ENCODE peak calls at places on chromosomes 5 and 9, in eight cellular contexts. W, T, X, S, J, H, Z and K are unnamed samples.

GRCh38 chr5:180088561-180088960 is 17.0 kb upstream of the RNF130 start:
- DNase-seq in Z (no peak), X (no peak), J (no peak), W (no peak), T (no peak), S (no peak), H (no peak), K (no peak)

GRCh38 chr9:115114541-115114940 is 3.4 kb downstream of the TNC start:
- DNase-seq in S (no peak), W (no peak), J (no peak), T (no peak), H (no peak), Z (no peak), X (no peak), K (no peak)

GRCh38 chr5:11027660-11028059 is 266.6 kb upstream of the DAP start:
- DNase-seq in H (no peak), T (no peak), J (no peak), X (no peak), Z (no peak), S (no peak), W (no peak), K (peak; percentile 82)

GRCh38 chr5:115709585-115709984 is 83.7 kb upstream of the TMED7 start:
- DNase-seq in S (no peak), W (no peak), T (no peak), J (no peak), H (no peak), X (peak; percentile 11), Z (no peak), K (no peak)

GRCh38 chr5:95870105-95870672 is 47.7 kb upstream of the GLRX start:
- DNase-seq in W (no peak), J (no peak), S (no peak), T (no peak), Z (peak; percentile 44), H (no peak), X (no peak), K (no peak)

GRCh38 chr5:90015584-90016018 is 394.0 kb downstream of the CETN3 start:
- DNase-seq in S (no peak), W (no peak), Z (no peak), X (no peak), H (no peak), T (no peak), J (peak; percentile 18), K (no peak)

GRCh38 chr9:35510745-35511428 is 21.0 kb downstream of the RUSC2 start:
- DNase-seq in W (peak; percentile 79), J (peak; percentile 86), T (no peak), Z (no peak), H (no peak), X (peak; percentile 71), S (peak; percentile 84), K (no peak)

GRCh38 chr5:1008451-1009358 is at the start of gene NKD2:
- DNase-seq in J (no peak), X (peak; percentile 37), S (peak; percentile 25), T (no peak), W (peak; percentile 75), H (no peak), Z (no peak), K (no peak)

GRCh38 chr5:170885779-170886178 is 24.0 kb downstream of the RANBP17 start:
- DNase-seq in J (no peak), H (no peak), Z (no peak), S (no peak), W (no peak), X (no peak), T (no peak), K (no peak)

GRCh38 chr9:35726876-35727438 is 5.0 kb downstream of the TLN1 start:
- DNase-seq in Z (no peak), T (no peak), X (no peak), H (peak; percentile 64), J (no peak), W (no peak), S (no peak), K (no peak)

GRCh38 chr5:5203441-5203840 is 63.3 kb downstream of the ADAMTS16 start:
- DNase-seq in X (no peak), H (no peak), T (no peak), Z (no peak), W (no peak), J (no peak), S (no peak), K (no peak)

GRCh38 chr5:34717426-34718327 is 61.5 kb downstream of the RAI14 start:
- DNase-seq in J (peak; percentile 95), W (no peak), H (no peak), S (no peak), X (no peak), Z (no peak), T (no peak), K (no peak)

GRCh38 chr9:135791431-135792267 is 89.7 kb downstream of the KCNT1 start:
- DNase-seq in X (no peak), J (no peak), T (no peak), H (no peak), W (no peak), Z (no peak), S (no peak), K (no peak)

GRCh38 chr9:71285191-71285656 is 163.8 kb upstream of the TRPM3 start:
- DNase-seq in X (no peak), S (no peak), Z (no peak), J (peak; percentile 1), W (peak; percentile 23), H (peak; percentile 41), T (no peak), K (no peak)

DNA sequence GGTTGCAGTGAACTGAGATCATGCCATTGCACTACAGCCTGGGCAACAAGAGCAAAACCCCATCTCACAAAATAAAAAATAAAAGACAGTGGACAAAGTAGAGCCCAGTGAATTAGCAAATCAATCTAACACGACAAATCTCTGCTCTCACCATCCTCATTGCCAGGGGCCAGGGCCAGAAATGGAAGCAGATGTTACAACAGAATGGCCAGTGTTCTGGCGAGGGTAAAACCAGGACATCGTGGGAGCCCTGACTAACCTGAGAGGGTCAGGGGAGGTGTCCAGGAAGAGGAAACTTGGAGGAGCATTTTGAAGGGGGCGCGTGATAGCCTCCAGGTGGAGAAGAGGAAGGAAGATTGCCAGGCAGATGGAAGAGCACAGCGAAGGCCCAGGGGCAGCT is 58.4 kb downstream of the NEURL1B start:
- DNase-seq in S (no peak), J (no peak), Z (no peak), T (no peak), H (no peak), X (peak; percentile 54), W (no peak), K (no peak)
- H3K4me3 ChIP-seq in S (peak overlapping the region; percentile 47), J (no peak overlapping the region), Z (no peak overlapping the region), T (no peak overlapping the region), H (no peak overlapping the region), X (no peak overlapping the region), W (no peak overlapping the region), K (no peak overlapping the region)

DNA sequence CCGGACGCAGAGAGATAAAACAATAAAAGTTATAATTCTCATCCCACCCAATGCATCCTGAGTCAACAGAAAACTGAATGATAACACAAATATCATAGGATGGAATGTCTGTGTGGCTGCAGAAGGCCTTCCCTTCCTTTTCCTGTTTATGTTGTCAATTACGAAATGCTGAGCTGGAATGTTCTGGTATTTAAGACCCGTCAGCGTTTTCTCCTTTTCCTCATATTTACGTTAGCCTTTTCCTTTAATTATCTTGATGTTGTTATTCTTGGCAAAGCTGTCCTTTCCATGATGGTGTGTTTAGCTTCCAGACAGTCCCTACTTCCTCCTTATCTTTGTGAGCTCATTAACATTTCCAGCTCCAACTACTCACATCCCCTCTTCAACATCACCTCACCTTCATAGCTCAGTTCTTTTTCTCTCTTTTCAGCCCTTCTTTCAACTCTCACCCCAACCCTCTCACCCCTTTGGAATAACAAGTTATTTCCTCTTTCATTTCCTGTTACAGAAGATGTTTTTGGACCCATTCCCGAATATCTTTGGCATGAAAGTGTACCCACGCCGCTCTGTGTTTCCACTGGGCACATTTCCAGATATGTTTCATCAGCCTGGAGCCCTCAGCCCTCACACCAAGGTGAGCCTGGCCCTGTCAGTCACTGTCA is 221.6 kb downstream of the NR2F1-AS1 start:
- DNase-seq in X (no peak), S (no peak), H (no peak), W (no peak), T (no peak), J (peak; percentile 78), Z (no peak), K (no peak)
- H3K4me3 ChIP-seq in X (no peak overlapping the region), S (no peak overlapping the region), H (no peak overlapping the region), W (no peak overlapping the region), T (no peak overlapping the region), J (no peak overlapping the region), Z (no peak overlapping the region), K (no peak overlapping the region)

DNA sequence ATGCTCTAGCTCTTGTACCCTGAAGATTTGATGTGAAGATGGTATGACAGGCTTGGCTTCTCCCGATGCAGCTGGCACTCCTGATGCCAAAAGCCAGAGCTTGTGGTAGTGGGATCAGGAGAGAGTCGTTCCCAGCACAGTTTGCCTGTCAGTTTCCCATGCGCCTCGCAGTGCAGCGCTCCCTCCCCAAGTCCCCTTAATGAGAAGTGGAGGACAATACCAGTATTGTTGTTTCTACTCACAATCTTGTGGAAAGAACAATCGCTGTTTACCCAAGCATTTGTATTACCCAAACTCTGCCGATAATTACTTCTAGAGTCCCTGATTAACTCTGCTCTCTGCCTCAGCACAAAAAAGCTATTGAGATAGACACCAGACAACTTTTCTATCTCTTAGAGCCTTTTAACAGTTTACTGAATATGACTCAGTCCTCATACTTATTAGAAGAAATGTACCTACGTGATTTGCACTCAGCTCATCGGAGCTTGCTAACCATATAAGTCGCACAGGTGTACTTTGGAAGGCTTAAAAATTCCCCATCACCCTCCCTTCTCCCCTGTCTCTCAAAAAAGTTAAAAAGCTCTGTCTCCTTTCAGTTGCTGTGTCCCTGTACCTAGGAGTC is 283.2 kb upstream of the TMEM161B start:
- DNase-seq in Z (no peak), S (no peak), W (no peak), T (no peak), X (no peak), J (no peak), H (no peak), K (no peak)
- H3K4me3 ChIP-seq in Z (no peak overlapping the region), S (no peak overlapping the region), W (no peak overlapping the region), T (no peak overlapping the region), X (no peak overlapping the region), J (no peak overlapping the region), H (no peak overlapping the region), K (no peak overlapping the region)

GRCh38 chr5:150129813-150130492 is 25.7 kb downstream of the PDGFRB start:
- DNase-seq in T (no peak), W (peak; percentile 94), J (peak; percentile 36), Z (no peak), S (peak; percentile 71), X (peak; percentile 76), H (peak; percentile 22), K (peak; percentile 95)

GRCh38 chr5:150130493-150130922 is 25.1 kb downstream of the PDGFRB start:
- DNase-seq in S (no peak), T (no peak), W (no peak), H (no peak), J (no peak), X (no peak), Z (no peak), K (no peak)

GRCh38 chr5:150131461-150131860 is 24.2 kb downstream of the PDGFRB start:
- DNase-seq in W (no peak), H (no peak), Z (no peak), S (no peak), T (no peak), X (no peak), J (no peak), K (no peak)

GRCh38 chr5:150126921-150127265 is 28.8 kb downstream of the PDGFRB start:
- DNase-seq in J (no peak), H (no peak), T (no peak), S (no peak), W (no peak), Z (no peak), X (no peak), K (no peak)

DNA sequence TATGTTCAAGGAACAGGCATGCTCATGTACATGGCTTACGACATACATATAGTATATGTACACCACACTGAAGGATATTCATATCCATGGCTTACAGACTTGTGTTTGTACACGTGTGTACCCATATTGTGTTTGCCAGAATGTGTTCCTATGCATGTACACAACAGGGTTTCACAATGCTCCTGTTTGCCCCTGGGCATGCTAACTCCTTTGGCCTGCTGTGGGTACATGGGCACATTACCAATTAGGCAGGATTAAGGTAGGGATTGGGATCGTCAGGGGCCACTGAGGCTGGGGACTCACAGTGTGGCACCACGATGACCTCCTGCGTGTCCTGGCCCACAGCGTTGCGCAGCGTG is 26.2 kb downstream of the PDGFRB start:
- DNase-seq in X (no peak), J (no peak), Z (no peak), S (no peak), T (no peak), W (no peak), H (no peak), K (no peak)
- H3K4me3 ChIP-seq in X (peak overlapping the region; percentile 39), J (no peak overlapping the region), Z (no peak overlapping the region), S (peak overlapping the region; percentile 43), T (no peak overlapping the region), W (no peak overlapping the region), H (no peak overlapping the region), K (no peak overlapping the region)